ENCODE peak calls at places on chromosomes 16 and 17, in six cellular contexts. W, E, N, U, M and I are unnamed samples.

GRCh38 chr16:79805621-79806020 is 205.1 kb upstream of the MAF start:
- DNase-seq in U (no peak), M (no peak), W (no peak), N (no peak), E (no peak), I (no peak)

GRCh38 chr16:88369447-88370008 is 13.2 kb upstream of the ZNF469 start:
- DNase-seq in N (no peak), M (no peak), W (no peak), U (no peak), E (no peak), I (no peak)

GRCh38 chr16:66070140-66070887 is 296.2 kb upstream of the CDH5 start:
- DNase-seq in W (peak), E (no peak), U (no peak), M (no peak), N (peak), I (no peak)

GRCh38 chr17:43219001-43219400 is 7.3 kb downstream of the TMEM106A start:
- DNase-seq in W (no peak), U (no peak), M (no peak), N (no peak), E (no peak), I (no peak)

GRCh38 chr17:44417553-44417952 is 28.1 kb upstream of the ITGA2B start:
- DNase-seq in M (no peak), E (peak), W (no peak), N (no peak), U (no peak), I (no peak)

GRCh38 chr16:55622930-55623561 is 32.7 kb upstream of the SLC6A2 start:
- DNase-seq in E (no peak), M (no peak), N (peak), U (no peak), W (no peak), I (no peak)

GRCh38 chr16:50326835-50327465 is 41.8 kb downstream of the BRD7 start:
- DNase-seq in W (no peak), U (peak), E (peak), M (peak), N (peak), I (peak)

GRCh38 chr16:30980959-30981358 is 4.0 kb upstream of the HSD3B7 start:
- DNase-seq in N (no peak), M (no peak), E (no peak), U (no peak), W (no peak), I (no peak)

GRCh38 chr17:40188694-40189093 is 11.4 kb downstream of the RAPGEFL1 start:
- DNase-seq in N (no peak), M (no peak), W (no peak), E (no peak), U (no peak), I (no peak)

GRCh38 chr16:54062361-54063346 is 223.9 kb downstream of the IRX3 start:
- DNase-seq in W (no peak), N (no peak), E (no peak), U (no peak), M (no peak), I (no peak)

GRCh38 chr16:51134876-51135275 is 16.2 kb downstream of the SALL1 start:
- DNase-seq in E (no peak), N (peak), W (no peak), U (no peak), M (no peak), I (no peak)

GRCh38 chr16:31007684-31008083 is 2.8 kb downstream of the STX1B start:
- DNase-seq in M (no peak), N (no peak), E (no peak), W (no peak), U (no peak), I (no peak)

GRCh38 chr16:46916980-46917379 is 32.8 kb downstream of the GPT2 start:
- DNase-seq in E (peak), N (no peak), M (no peak), U (no peak), W (no peak), I (no peak)

GRCh38 chr17:17837380-17837821 is 615 bp upstream of the SREBF1 start:
- DNase-seq in N (no peak), E (peak), M (no peak), W (no peak), U (no peak), I (no peak)